ENCODE peak calls at places on chromosomes 6 and 20, in eight cellular contexts. H is HFF-Myc, V is transverse colon, W is A549, A is coronary artery, F is adrenal gland, X is heart left ventricle, O is fibroblast of the aortic adventitia. S is an unnamed sample.
A peak's percentile ranks its signal among the peaks of the same experiment; 100 is the strongest.

GRCh38 chr20:62578294-62578897 is 63.9 kb upstream of the SLCO4A1 start:
- DNase-seq in W (peak; percentile 59), X (no peak), F (no peak), O (no peak), H (no peak), V (no peak), A (no peak), S (no peak)

GRCh38 chr6:15380354-15380753 is 134.5 kb downstream of the JARID2 start:
- DNase-seq in V (no peak), W (no peak), F (no peak), O (no peak), X (no peak), A (no peak), H (no peak), S (no peak)

GRCh38 chr6:72865467-72865866 is 243.6 kb downstream of the KCNQ5 start:
- DNase-seq in F (no peak), V (no peak), X (no peak), W (no peak), H (no peak), A (no peak), O (peak; percentile 10), S (peak; percentile 30)

GRCh38 chr6:28537065-28537464 is 11.4 kb downstream of the GPX5 start:
- DNase-seq in X (no peak), W (no peak), A (no peak), V (no peak), O (peak; percentile 14), H (no peak), F (no peak), S (peak; percentile 13)

GRCh38 chr6:140602431-140602836 is 1228.0 kb upstream of the CITED2 start:
- DNase-seq in W (no peak), F (no peak), H (no peak), X (no peak), O (no peak), A (no peak), V (no peak), S (peak; percentile 4)

GRCh38 chr6:161921602-161922400 is 647.9 kb upstream of the AGPAT4 start:
- DNase-seq in X (no peak), V (no peak), W (no peak), F (no peak), O (no peak), A (no peak), H (no peak), S (no peak)

GRCh38 chr20:10179574-10180298 is 38.9 kb upstream of the SNAP25 start:
- DNase-seq in A (no peak), X (no peak), F (no peak), V (no peak), H (no peak), W (peak; percentile 21), O (no peak), S (no peak)

GRCh38 chr6:108684809-108685329 is 124.2 kb downstream of the FOXO3 start:
- DNase-seq in V (peak; percentile 46), H (peak; percentile 26), W (no peak), A (no peak), F (peak; percentile 36), O (peak; percentile 49), X (no peak), S (peak; percentile 69)

GRCh38 chr6:141957271-141957670 is 175.5 kb upstream of the GJE1 start:
- DNase-seq in X (no peak), O (no peak), W (no peak), F (no peak), H (no peak), A (no peak), V (no peak), S (no peak)

GRCh38 chr6:87237804-87238203 is 82.4 kb downstream of the ZNF292 start:
- DNase-seq in H (no peak), O (peak; percentile 54), X (no peak), A (no peak), W (peak; percentile 8), V (no peak), F (no peak), S (peak; percentile 34)

GRCh38 chr6:12279322-12280098 is 10.7 kb upstream of the EDN1 start:
- DNase-seq in H (no peak), X (no peak), A (no peak), F (no peak), V (no peak), W (no peak), O (no peak), S (no peak)

GRCh38 chr6:127178746-127179145 is 60.3 kb downstream of the RSPO3 start:
- DNase-seq in H (no peak), X (no peak), O (no peak), V (no peak), F (no peak), W (no peak), A (no peak), S (peak; percentile 31)

GRCh38 chr20:64185276-64185900 is 21.1 kb downstream of the MYT1 start:
- DNase-seq in X (no peak), A (no peak), V (no peak), F (no peak), H (no peak), W (no peak), O (no peak), S (no peak)

GRCh38 chr6:159979136-159979874 is 10.4 kb downstream of the IGF2R start:
- DNase-seq in V (peak; percentile 47), H (no peak), O (peak; percentile 73), A (no peak), F (peak; percentile 73), X (peak; percentile 70), W (no peak), S (peak; percentile 73)

GRCh38 chr20:258269-258858 is 840 bp downstream of the DEFB132 start:
- DNase-seq in A (no peak), H (no peak), V (no peak), W (no peak), O (no peak), F (no peak), X (no peak), S (no peak)

GRCh38 chr20:47577271-47577670 is 75.6 kb downstream of the NCOA3 start:
- DNase-seq in F (no peak), O (no peak), V (no peak), A (no peak), H (no peak), X (no peak), W (no peak), S (no peak)

GRCh38 chr20:51860015-51860882 is 57.9 kb upstream of the SALL4 start:
- DNase-seq in A (no peak), H (peak; percentile 22), W (no peak), O (peak; percentile 39), X (no peak), V (peak; percentile 64), F (no peak), S (peak; percentile 76)

GRCh38 chr20:8131598-8132014 is 460 bp upstream of the PLCB1 start:
- DNase-seq in H (no peak), V (no peak), O (peak; percentile 66), F (no peak), W (no peak), A (no peak), X (no peak), S (no peak)

GRCh38 chr20:8132632-8133587 is 844 bp downstream of the PLCB1 start:
- DNase-seq in F (peak; percentile 55), A (peak; percentile 77), W (no peak), H (no peak), O (peak; percentile 48), V (peak; percentile 20), X (peak; percentile 39), S (no peak)

GRCh38 chr20:8129211-8129986 is 2.7 kb upstream of the PLCB1 start:
- DNase-seq in O (peak; percentile 72), H (no peak), X (no peak), V (no peak), A (no peak), W (no peak), F (no peak), S (no peak)

GRCh38 chr20:8132015-8132631 is at the start of gene PLCB1:
- DNase-seq in W (peak; percentile 82), A (peak; percentile 87), F (peak; percentile 85), X (peak; percentile 85), H (peak; percentile 52), O (peak; percentile 83), V (peak; percentile 77), S (peak; percentile 83)

DNA sequence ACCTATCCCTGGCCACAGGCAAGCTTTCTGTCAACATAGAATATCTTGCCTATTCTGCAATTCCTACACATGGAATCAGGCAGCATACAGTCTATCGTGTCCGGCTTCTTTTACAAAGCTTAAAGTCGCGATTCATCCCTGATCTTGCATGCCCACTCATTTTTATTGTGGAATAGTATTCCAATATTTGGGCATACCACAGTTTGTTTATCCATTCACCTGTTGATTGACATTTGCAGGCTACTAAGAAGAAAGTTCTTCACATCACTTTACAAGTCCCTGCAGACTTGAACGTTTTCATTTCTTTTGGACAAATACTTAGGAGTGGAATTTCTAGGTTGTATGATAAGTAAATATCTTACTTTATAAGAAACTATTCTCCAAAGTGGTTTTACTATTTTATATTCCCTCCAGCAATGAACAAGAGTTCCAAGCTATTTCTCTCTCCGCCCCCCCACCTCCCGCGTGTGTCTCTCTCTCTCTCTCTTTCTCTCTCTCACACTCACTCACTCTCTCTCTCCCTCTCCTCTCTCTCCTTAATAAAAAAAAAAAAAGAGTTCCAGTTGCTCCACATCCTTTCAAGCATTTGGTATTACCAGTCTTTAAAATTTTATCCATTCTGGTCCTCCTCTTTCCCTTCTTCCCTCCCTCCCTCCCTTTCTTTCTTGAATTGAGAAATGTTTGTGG is 1.1 kb upstream of the PLCB1 start:
- DNase-seq in W (no peak), H (no peak), A (no peak), X (no peak), F (no peak), O (no peak), V (no peak), S (no peak)
- H3K4me3 ChIP-seq in W (no peak overlapping the region), H (peak overlapping the region; percentile 68), A (peak overlapping the region; percentile 86), X (peak overlapping the region; percentile 78), F (no peak overlapping the region), O (peak overlapping the region; percentile 67), V (peak overlapping the region; percentile 69), S (no peak overlapping the region)

GRCh38 chr6:109695468-109695867 is 4.4 kb downstream of the FIG4 start:
- DNase-seq in A (no peak), F (no peak), H (no peak), X (no peak), V (no peak), O (no peak), W (no peak), S (no peak)
- TF ChIP-seq CTCF in A (no peak), F (no peak), H (no peak), X (no peak), V (no peak), O (no peak), W (no peak), S (peak; percentile 7)

DNA sequence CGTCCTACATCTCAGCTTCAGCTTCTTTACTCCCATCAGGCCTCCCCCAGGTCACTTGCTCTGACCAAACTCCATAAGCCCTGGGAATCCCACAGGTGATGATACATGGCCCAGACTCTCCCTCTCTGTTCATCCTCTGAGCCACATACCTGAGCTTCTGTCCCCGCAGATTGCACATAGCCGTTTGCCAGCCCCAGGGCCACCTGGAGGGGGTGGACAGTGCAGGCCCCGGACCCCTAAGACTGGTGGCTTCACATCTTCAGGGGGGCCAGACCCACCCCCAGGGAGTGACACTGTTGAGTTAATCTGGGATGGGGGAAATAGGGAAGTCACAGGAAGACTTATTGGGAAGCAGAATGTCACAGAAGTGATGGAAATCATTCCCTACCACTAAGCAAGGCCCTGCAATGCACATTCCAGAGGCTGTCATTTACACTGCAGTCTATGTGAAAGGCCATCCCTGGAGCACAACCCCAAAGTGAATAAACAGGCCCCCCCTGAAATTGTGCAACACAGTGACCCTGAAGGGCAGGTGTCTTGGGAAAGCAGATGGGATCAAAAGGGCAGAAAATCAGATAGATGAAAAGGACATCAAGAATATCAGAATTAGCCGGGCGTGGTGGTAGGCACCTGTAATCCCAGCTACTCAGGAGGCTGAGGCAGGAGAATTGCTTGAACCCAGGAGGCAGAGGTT is 2.2 kb downstream of the RXRB start:
- DNase-seq in O (no peak), X (no peak), W (no peak), H (no peak), F (no peak), A (no peak), V (no peak), S (no peak)
- H3K4me3 ChIP-seq in O (peak overlapping the region; percentile 22), X (no peak overlapping the region), W (no peak overlapping the region), H (no peak overlapping the region), F (no peak overlapping the region), A (no peak overlapping the region), V (no peak overlapping the region), S (no peak overlapping the region)

GRCh38 chr20:2656471-2657117 is 4.2 kb downstream of the NOP56 start:
- DNase-seq in F (no peak), H (no peak), W (no peak), O (no peak), A (no peak), V (no peak), X (no peak), S (no peak)
- TF ChIP-seq CTCF in F (no peak), H (no peak), W (no peak), O (no peak), A (no peak), V (no peak), X (no peak), S (no peak)

S was measured in astrocyte of the spinal cord.